ENCODE peak calls at places on chromosomes 3 and 15, in ten cellular contexts. One of them, this sample, is unnamed.

GRCh38 chr15:101269479-101270223 is 7.6 kb downstream of the SELENOS start:
- DNase-seq in HuH-7.5: no peak
- DNase-seq in EL: no peak
- DNase-seq in RPMI8226: peak; percentile 36
- DNase-seq in COR-L47: no peak
- DNase-seq in NCI-H524 treated with DMSO at 0.1 percent for 48 hours: no peak
- DNase-seq in ureter: no peak
- DNase-seq in HTR-8/SVneo: no peak
- DNase-seq in stimulated activated CD4-positive, alpha-beta T cell treated with anti-CD3 and anti-CD28 coated beads, Interleukin-2, amount 100 ng/mL, for 4 hours: no peak
- DNase-seq in right lobe of liver: no peak
- DNase-seq in this sample: no peak

GRCh38 chr15:82159922-82160321 is 102.6 kb downstream of the EFL1 start:
- DNase-seq in HuH-7.5: no peak
- DNase-seq in EL: peak; percentile 100
- DNase-seq in RPMI8226: no peak
- DNase-seq in COR-L47: no peak
- DNase-seq in NCI-H524 treated with DMSO at 0.1 percent for 48 hours: no peak
- DNase-seq in ureter: no peak
- DNase-seq in HTR-8/SVneo: peak; percentile 60
- DNase-seq in stimulated activated CD4-positive, alpha-beta T cell treated with anti-CD3 and anti-CD28 coated beads, Interleukin-2, amount 100 ng/mL, for 4 hours: no peak
- DNase-seq in right lobe of liver: no peak
- DNase-seq in this sample: no peak

GRCh38 chr3:35338186-35338585 is 301.1 kb upstream of the ARPP21 start:
- DNase-seq in HuH-7.5: no peak
- DNase-seq in EL: no peak
- DNase-seq in RPMI8226: no peak
- DNase-seq in COR-L47: no peak
- DNase-seq in NCI-H524 treated with DMSO at 0.1 percent for 48 hours: no peak
- DNase-seq in ureter: no peak
- DNase-seq in HTR-8/SVneo: no peak
- DNase-seq in stimulated activated CD4-positive, alpha-beta T cell treated with anti-CD3 and anti-CD28 coated beads, Interleukin-2, amount 100 ng/mL, for 4 hours: no peak
- DNase-seq in right lobe of liver: no peak
- DNase-seq in this sample: no peak

GRCh38 chr3:107841864-107842263 is 249.0 kb downstream of the CD47 start:
- DNase-seq in HuH-7.5: no peak
- DNase-seq in EL: no peak
- DNase-seq in RPMI8226: no peak
- DNase-seq in COR-L47: no peak
- DNase-seq in NCI-H524 treated with DMSO at 0.1 percent for 48 hours: no peak
- DNase-seq in ureter: no peak
- DNase-seq in HTR-8/SVneo: no peak
- DNase-seq in stimulated activated CD4-positive, alpha-beta T cell treated with anti-CD3 and anti-CD28 coated beads, Interleukin-2, amount 100 ng/mL, for 4 hours: no peak
- DNase-seq in right lobe of liver: no peak
- DNase-seq in this sample: no peak

GRCh38 chr3:170144437-170144843 is 37.1 kb downstream of the PHC3 start:
- DNase-seq in HuH-7.5: no peak
- DNase-seq in EL: no peak
- DNase-seq in RPMI8226: no peak
- DNase-seq in COR-L47: no peak
- DNase-seq in NCI-H524 treated with DMSO at 0.1 percent for 48 hours: no peak
- DNase-seq in ureter: no peak
- DNase-seq in HTR-8/SVneo: no peak
- DNase-seq in stimulated activated CD4-positive, alpha-beta T cell treated with anti-CD3 and anti-CD28 coated beads, Interleukin-2, amount 100 ng/mL, for 4 hours: no peak
- DNase-seq in right lobe of liver: no peak
- DNase-seq in this sample: no peak

GRCh38 chr15:92714071-92714456 is 58.5 kb upstream of the FAM174B start:
- DNase-seq in HuH-7.5: peak; percentile 42
- DNase-seq in EL: peak; percentile 49
- DNase-seq in RPMI8226: no peak
- DNase-seq in COR-L47: peak; percentile 16
- DNase-seq in NCI-H524 treated with DMSO at 0.1 percent for 48 hours: no peak
- DNase-seq in ureter: no peak
- DNase-seq in HTR-8/SVneo: peak; percentile 23
- DNase-seq in stimulated activated CD4-positive, alpha-beta T cell treated with anti-CD3 and anti-CD28 coated beads, Interleukin-2, amount 100 ng/mL, for 4 hours: no peak
- DNase-seq in right lobe of liver: no peak
- DNase-seq in this sample: peak; percentile 27

GRCh38 chr3:46921871-46922271 is 44.4 kb downstream of the PTH1R start:
- DNase-seq in HuH-7.5: no peak
- DNase-seq in EL: no peak
- DNase-seq in RPMI8226: no peak
- DNase-seq in COR-L47: no peak
- DNase-seq in NCI-H524 treated with DMSO at 0.1 percent for 48 hours: no peak
- DNase-seq in ureter: no peak
- DNase-seq in HTR-8/SVneo: no peak
- DNase-seq in stimulated activated CD4-positive, alpha-beta T cell treated with anti-CD3 and anti-CD28 coated beads, Interleukin-2, amount 100 ng/mL, for 4 hours: no peak
- DNase-seq in right lobe of liver: no peak
- DNase-seq in this sample: no peak

GRCh38 chr15:39022532-39023305 is 458.1 kb upstream of the RASGRP1 start:
- DNase-seq in HuH-7.5: no peak
- DNase-seq in EL: no peak
- DNase-seq in RPMI8226: no peak
- DNase-seq in COR-L47: no peak
- DNase-seq in NCI-H524 treated with DMSO at 0.1 percent for 48 hours: peak; percentile 34
- DNase-seq in ureter: no peak
- DNase-seq in HTR-8/SVneo: no peak
- DNase-seq in stimulated activated CD4-positive, alpha-beta T cell treated with anti-CD3 and anti-CD28 coated beads, Interleukin-2, amount 100 ng/mL, for 4 hours: no peak
- DNase-seq in right lobe of liver: no peak
- DNase-seq in this sample: no peak

GRCh38 chr3:129558772-129559564 is 16.0 kb downstream of the H1-8 start:
- DNase-seq in HuH-7.5: no peak
- DNase-seq in EL: peak; percentile 94
- DNase-seq in RPMI8226: peak; percentile 72
- DNase-seq in COR-L47: no peak
- DNase-seq in NCI-H524 treated with DMSO at 0.1 percent for 48 hours: no peak
- DNase-seq in ureter: no peak
- DNase-seq in HTR-8/SVneo: peak; percentile 88
- DNase-seq in stimulated activated CD4-positive, alpha-beta T cell treated with anti-CD3 and anti-CD28 coated beads, Interleukin-2, amount 100 ng/mL, for 4 hours: no peak
- DNase-seq in right lobe of liver: no peak
- DNase-seq in this sample: no peak

GRCh38 chr3:66464512-66464894 is 36.3 kb downstream of the LRIG1 start:
- DNase-seq in HuH-7.5: no peak
- DNase-seq in EL: no peak
- DNase-seq in RPMI8226: no peak
- DNase-seq in COR-L47: no peak
- DNase-seq in NCI-H524 treated with DMSO at 0.1 percent for 48 hours: no peak
- DNase-seq in ureter: no peak
- DNase-seq in HTR-8/SVneo: no peak
- DNase-seq in stimulated activated CD4-positive, alpha-beta T cell treated with anti-CD3 and anti-CD28 coated beads, Interleukin-2, amount 100 ng/mL, for 4 hours: no peak
- DNase-seq in right lobe of liver: no peak
- DNase-seq in this sample: peak; percentile 47

GRCh38 chr15:98952381-98952803 is 55.2 kb downstream of the PGPEP1L start:
- DNase-seq in HuH-7.5: no peak
- DNase-seq in EL: no peak
- DNase-seq in RPMI8226: no peak
- DNase-seq in COR-L47: no peak
- DNase-seq in NCI-H524 treated with DMSO at 0.1 percent for 48 hours: no peak
- DNase-seq in ureter: no peak
- DNase-seq in HTR-8/SVneo: no peak
- DNase-seq in stimulated activated CD4-positive, alpha-beta T cell treated with anti-CD3 and anti-CD28 coated beads, Interleukin-2, amount 100 ng/mL, for 4 hours: no peak
- DNase-seq in right lobe of liver: no peak
- DNase-seq in this sample: peak; percentile 5

GRCh38 chr15:95994418-95994817 is 336.1 kb upstream of the NR2F2 start:
- DNase-seq in HuH-7.5: no peak
- DNase-seq in EL: peak; percentile 72
- DNase-seq in RPMI8226: no peak
- DNase-seq in COR-L47: no peak
- DNase-seq in NCI-H524 treated with DMSO at 0.1 percent for 48 hours: no peak
- DNase-seq in ureter: no peak
- DNase-seq in HTR-8/SVneo: peak; percentile 10
- DNase-seq in stimulated activated CD4-positive, alpha-beta T cell treated with anti-CD3 and anti-CD28 coated beads, Interleukin-2, amount 100 ng/mL, for 4 hours: no peak
- DNase-seq in right lobe of liver: no peak
- DNase-seq in this sample: no peak

GRCh38 chr3:186105543-186105942 is 3.3 kb downstream of the ETV5 start:
- DNase-seq in HuH-7.5: no peak
- DNase-seq in EL: no peak
- DNase-seq in RPMI8226: no peak
- DNase-seq in COR-L47: no peak
- DNase-seq in NCI-H524 treated with DMSO at 0.1 percent for 48 hours: no peak
- DNase-seq in ureter: no peak
- DNase-seq in HTR-8/SVneo: no peak
- DNase-seq in stimulated activated CD4-positive, alpha-beta T cell treated with anti-CD3 and anti-CD28 coated beads, Interleukin-2, amount 100 ng/mL, for 4 hours: no peak
- DNase-seq in right lobe of liver: no peak
- DNase-seq in this sample: peak; percentile 57

GRCh38 chr15:76839173-76839572 is 66.0 kb downstream of the SCAPER start:
- DNase-seq in HuH-7.5: no peak
- DNase-seq in EL: no peak
- DNase-seq in RPMI8226: no peak
- DNase-seq in COR-L47: no peak
- DNase-seq in NCI-H524 treated with DMSO at 0.1 percent for 48 hours: no peak
- DNase-seq in ureter: no peak
- DNase-seq in HTR-8/SVneo: no peak
- DNase-seq in stimulated activated CD4-positive, alpha-beta T cell treated with anti-CD3 and anti-CD28 coated beads, Interleukin-2, amount 100 ng/mL, for 4 hours: no peak
- DNase-seq in right lobe of liver: no peak
- DNase-seq in this sample: no peak

GRCh38 chr3:112425858-112426750 is 73.2 kb downstream of the BTLA start:
- DNase-seq in HuH-7.5: no peak
- DNase-seq in EL: no peak
- DNase-seq in RPMI8226: peak; percentile 13
- DNase-seq in COR-L47: no peak
- DNase-seq in NCI-H524 treated with DMSO at 0.1 percent for 48 hours: no peak
- DNase-seq in ureter: no peak
- DNase-seq in HTR-8/SVneo: no peak
- DNase-seq in stimulated activated CD4-positive, alpha-beta T cell treated with anti-CD3 and anti-CD28 coated beads, Interleukin-2, amount 100 ng/mL, for 4 hours: no peak
- DNase-seq in right lobe of liver: no peak
- DNase-seq in this sample: peak; percentile 49

GRCh38 chr15:40909662-40910625 is 15.7 kb downstream of the VPS18 start:
- DNase-seq in HuH-7.5: no peak
- DNase-seq in EL: peak; percentile 64
- DNase-seq in RPMI8226: no peak
- DNase-seq in COR-L47: no peak
- DNase-seq in NCI-H524 treated with DMSO at 0.1 percent for 48 hours: no peak
- DNase-seq in ureter: no peak
- DNase-seq in HTR-8/SVneo: no peak
- DNase-seq in stimulated activated CD4-positive, alpha-beta T cell treated with anti-CD3 and anti-CD28 coated beads, Interleukin-2, amount 100 ng/mL, for 4 hours: no peak
- DNase-seq in right lobe of liver: peak; percentile 93
- DNase-seq in this sample: no peak

GRCh38 chr15:56969265-56969895 is 50.9 kb downstream of the TCF12 start:
- DNase-seq in HuH-7.5: no peak
- DNase-seq in EL: no peak
- DNase-seq in RPMI8226: no peak
- DNase-seq in COR-L47: no peak
- DNase-seq in NCI-H524 treated with DMSO at 0.1 percent for 48 hours: no peak
- DNase-seq in ureter: no peak
- DNase-seq in HTR-8/SVneo: no peak
- DNase-seq in stimulated activated CD4-positive, alpha-beta T cell treated with anti-CD3 and anti-CD28 coated beads, Interleukin-2, amount 100 ng/mL, for 4 hours: no peak
- DNase-seq in right lobe of liver: no peak
- DNase-seq in this sample: no peak

GRCh38 chr3:66393486-66394260 is 107.1 kb downstream of the LRIG1 start:
- DNase-seq in HuH-7.5: no peak
- DNase-seq in EL: no peak
- DNase-seq in RPMI8226: no peak
- DNase-seq in COR-L47: peak; percentile 33
- DNase-seq in NCI-H524 treated with DMSO at 0.1 percent for 48 hours: no peak
- DNase-seq in ureter: no peak
- DNase-seq in HTR-8/SVneo: no peak
- DNase-seq in stimulated activated CD4-positive, alpha-beta T cell treated with anti-CD3 and anti-CD28 coated beads, Interleukin-2, amount 100 ng/mL, for 4 hours: peak; percentile 13
- DNase-seq in right lobe of liver: no peak
- DNase-seq in this sample: no peak

GRCh38 chr3:129461022-129461421 is 21.0 kb downstream of the IFT122 start:
- DNase-seq in HuH-7.5: no peak
- DNase-seq in EL: peak; percentile 65
- DNase-seq in RPMI8226: no peak
- DNase-seq in COR-L47: no peak
- DNase-seq in NCI-H524 treated with DMSO at 0.1 percent for 48 hours: no peak
- DNase-seq in ureter: no peak
- DNase-seq in HTR-8/SVneo: no peak
- DNase-seq in stimulated activated CD4-positive, alpha-beta T cell treated with anti-CD3 and anti-CD28 coated beads, Interleukin-2, amount 100 ng/mL, for 4 hours: no peak
- DNase-seq in right lobe of liver: no peak
- DNase-seq in this sample: no peak

GRCh38 chr3:110069641-110070538 is 732.5 kb upstream of the DPPA4 start:
- DNase-seq in HuH-7.5: no peak
- DNase-seq in EL: no peak
- DNase-seq in RPMI8226: no peak
- DNase-seq in COR-L47: no peak
- DNase-seq in NCI-H524 treated with DMSO at 0.1 percent for 48 hours: no peak
- DNase-seq in ureter: no peak
- DNase-seq in HTR-8/SVneo: no peak
- DNase-seq in stimulated activated CD4-positive, alpha-beta T cell treated with anti-CD3 and anti-CD28 coated beads, Interleukin-2, amount 100 ng/mL, for 4 hours: no peak
- DNase-seq in right lobe of liver: no peak
- DNase-seq in this sample: no peak

GRCh38 chr3:11167590-11167989 is 13.3 kb downstream of the HRH1 start:
- DNase-seq in HuH-7.5: no peak
- DNase-seq in EL: peak; percentile 20
- DNase-seq in RPMI8226: no peak
- DNase-seq in COR-L47: no peak
- DNase-seq in NCI-H524 treated with DMSO at 0.1 percent for 48 hours: no peak
- DNase-seq in ureter: no peak
- DNase-seq in HTR-8/SVneo: no peak
- DNase-seq in stimulated activated CD4-positive, alpha-beta T cell treated with anti-CD3 and anti-CD28 coated beads, Interleukin-2, amount 100 ng/mL, for 4 hours: no peak
- DNase-seq in right lobe of liver: no peak
- DNase-seq in this sample: no peak

GRCh38 chr3:71701251-71701650 is 24.0 kb downstream of the EIF4E3 start:
- DNase-seq in HuH-7.5: no peak
- DNase-seq in EL: no peak
- DNase-seq in RPMI8226: no peak
- DNase-seq in COR-L47: no peak
- DNase-seq in NCI-H524 treated with DMSO at 0.1 percent for 48 hours: no peak
- DNase-seq in ureter: no peak
- DNase-seq in HTR-8/SVneo: no peak
- DNase-seq in stimulated activated CD4-positive, alpha-beta T cell treated with anti-CD3 and anti-CD28 coated beads, Interleukin-2, amount 100 ng/mL, for 4 hours: no peak
- DNase-seq in right lobe of liver: no peak
- DNase-seq in this sample: no peak

GRCh38 chr3:76353683-76354082 is 568.3 kb upstream of the ZNF717 start:
- DNase-seq in HuH-7.5: no peak
- DNase-seq in EL: no peak
- DNase-seq in RPMI8226: no peak
- DNase-seq in COR-L47: no peak
- DNase-seq in NCI-H524 treated with DMSO at 0.1 percent for 48 hours: no peak
- DNase-seq in ureter: no peak
- DNase-seq in HTR-8/SVneo: no peak
- DNase-seq in stimulated activated CD4-positive, alpha-beta T cell treated with anti-CD3 and anti-CD28 coated beads, Interleukin-2, amount 100 ng/mL, for 4 hours: no peak
- DNase-seq in right lobe of liver: no peak
- DNase-seq in this sample: no peak

GRCh38 chr3:22893631-22894377 is 309.3 kb upstream of the UBE2E2 start:
- DNase-seq in HuH-7.5: no peak
- DNase-seq in EL: no peak
- DNase-seq in RPMI8226: no peak
- DNase-seq in COR-L47: no peak
- DNase-seq in NCI-H524 treated with DMSO at 0.1 percent for 48 hours: no peak
- DNase-seq in ureter: no peak
- DNase-seq in HTR-8/SVneo: no peak
- DNase-seq in stimulated activated CD4-positive, alpha-beta T cell treated with anti-CD3 and anti-CD28 coated beads, Interleukin-2, amount 100 ng/mL, for 4 hours: no peak
- DNase-seq in right lobe of liver: no peak
- DNase-seq in this sample: no peak

GRCh38 chr3:184085389-184085852 is 11.4 kb upstream of the HTR3E start:
- DNase-seq in HuH-7.5: no peak
- DNase-seq in EL: peak; percentile 34
- DNase-seq in RPMI8226: no peak
- DNase-seq in COR-L47: no peak
- DNase-seq in NCI-H524 treated with DMSO at 0.1 percent for 48 hours: no peak
- DNase-seq in ureter: peak; percentile 49
- DNase-seq in HTR-8/SVneo: peak; percentile 37
- DNase-seq in stimulated activated CD4-positive, alpha-beta T cell treated with anti-CD3 and anti-CD28 coated beads, Interleukin-2, amount 100 ng/mL, for 4 hours: no peak
- DNase-seq in right lobe of liver: no peak
- DNase-seq in this sample: peak; percentile 84

GRCh38 chr3:172357850-172358754 is 90.2 kb downstream of the GHSR start:
- DNase-seq in HuH-7.5: no peak
- DNase-seq in EL: no peak
- DNase-seq in RPMI8226: no peak
- DNase-seq in COR-L47: no peak
- DNase-seq in NCI-H524 treated with DMSO at 0.1 percent for 48 hours: no peak
- DNase-seq in ureter: no peak
- DNase-seq in HTR-8/SVneo: no peak
- DNase-seq in stimulated activated CD4-positive, alpha-beta T cell treated with anti-CD3 and anti-CD28 coated beads, Interleukin-2, amount 100 ng/mL, for 4 hours: no peak
- DNase-seq in right lobe of liver: no peak
- DNase-seq in this sample: no peak

GRCh38 chr15:79007066-79007465 is 62.2 kb upstream of the CTSH start:
- DNase-seq in HuH-7.5: peak; percentile 70
- DNase-seq in EL: no peak
- DNase-seq in RPMI8226: peak; percentile 65
- DNase-seq in COR-L47: no peak
- DNase-seq in NCI-H524 treated with DMSO at 0.1 percent for 48 hours: no peak
- DNase-seq in ureter: no peak
- DNase-seq in HTR-8/SVneo: no peak
- DNase-seq in stimulated activated CD4-positive, alpha-beta T cell treated with anti-CD3 and anti-CD28 coated beads, Interleukin-2, amount 100 ng/mL, for 4 hours: no peak
- DNase-seq in right lobe of liver: no peak
- DNase-seq in this sample: peak; percentile 85

GRCh38 chr3:153073636-153074035 is 88.4 kb upstream of the RAP2B start:
- DNase-seq in HuH-7.5: no peak
- DNase-seq in EL: no peak
- DNase-seq in RPMI8226: no peak
- DNase-seq in COR-L47: no peak
- DNase-seq in NCI-H524 treated with DMSO at 0.1 percent for 48 hours: no peak
- DNase-seq in ureter: no peak
- DNase-seq in HTR-8/SVneo: no peak
- DNase-seq in stimulated activated CD4-positive, alpha-beta T cell treated with anti-CD3 and anti-CD28 coated beads, Interleukin-2, amount 100 ng/mL, for 4 hours: no peak
- DNase-seq in right lobe of liver: no peak
- DNase-seq in this sample: no peak